ENCODE peak calls at places on chromosomes 16 and 17, in four cellular contexts. One of them, this sample, is unnamed.
A peak's percentile ranks its signal among the peaks of the same experiment; 100 is the strongest.

GRCh38 chr17:32342603-32343325 is 791 bp upstream of the C17orf75 start:
- DNase-seq in fibroblast of villous mesenchyme: no peak
- DNase-seq in prostate gland: no peak
- DNase-seq in neural crest cell: no peak
- DNase-seq in this sample: no peak

GRCh38 chr17:74452027-74452840 is 14.2 kb upstream of the CD300A start:
- DNase-seq in fibroblast of villous mesenchyme: no peak
- DNase-seq in prostate gland: no peak
- DNase-seq in neural crest cell: no peak
- DNase-seq in this sample: no peak

GRCh38 chr16:82152641-82153094 is 17.4 kb downstream of the MPHOSPH6 start:
- DNase-seq in fibroblast of villous mesenchyme: peak; percentile 99
- DNase-seq in prostate gland: peak; percentile 81
- DNase-seq in neural crest cell: no peak
- DNase-seq in this sample: no peak

GRCh38 chr17:82734987-82735866 is at the start of gene FN3K:
- DNase-seq in fibroblast of villous mesenchyme: peak; percentile 82
- DNase-seq in prostate gland: peak; percentile 40
- DNase-seq in neural crest cell: peak; percentile 50
- DNase-seq in this sample: peak; percentile 83

GRCh38 chr16:383326-384020 is 1.7 kb upstream of the PGAP6 start:
- DNase-seq in fibroblast of villous mesenchyme: no peak
- DNase-seq in prostate gland: peak; percentile 76
- DNase-seq in neural crest cell: no peak
- DNase-seq in this sample: no peak

GRCh38 chr17:82548681-82549303 is 29.3 kb downstream of the FOXK2 start:
- DNase-seq in fibroblast of villous mesenchyme: peak; percentile 73
- DNase-seq in prostate gland: no peak
- DNase-seq in neural crest cell: no peak
- DNase-seq in this sample: no peak

GRCh38 chr17:43784628-43785101 is 4.4 kb downstream of the CFAP97D1 start:
- DNase-seq in fibroblast of villous mesenchyme: peak; percentile 47
- DNase-seq in prostate gland: no peak
- DNase-seq in neural crest cell: no peak
- DNase-seq in this sample: no peak

GRCh38 chr17:31310260-31310659 is 3.6 kb downstream of the EVI2B start:
- DNase-seq in fibroblast of villous mesenchyme: no peak
- DNase-seq in prostate gland: no peak
- DNase-seq in neural crest cell: no peak
- DNase-seq in this sample: no peak

GRCh38 chr16:68079616-68080344 is 5.4 kb upstream of the NFATC3 start:
- DNase-seq in fibroblast of villous mesenchyme: peak; percentile 67
- DNase-seq in prostate gland: no peak
- DNase-seq in neural crest cell: no peak
- DNase-seq in this sample: peak; percentile 62

GRCh38 chr17:65121368-65121767 is 15.8 kb upstream of the RGS9 start:
- DNase-seq in fibroblast of villous mesenchyme: no peak
- DNase-seq in prostate gland: no peak
- DNase-seq in neural crest cell: no peak
- DNase-seq in this sample: no peak

GRCh38 chr16:88566158-88566557 is 4.0 kb upstream of the ZC3H18 start:
- DNase-seq in fibroblast of villous mesenchyme: peak; percentile 7
- DNase-seq in prostate gland: no peak
- DNase-seq in neural crest cell: no peak
- DNase-seq in this sample: no peak

GRCh38 chr17:78329263-78330059 is 30.4 kb downstream of the SOCS3 start:
- DNase-seq in fibroblast of villous mesenchyme: peak; percentile 72
- DNase-seq in prostate gland: no peak
- DNase-seq in neural crest cell: no peak
- DNase-seq in this sample: no peak

GRCh38 chr16:86926146-86926545 is 347.8 kb downstream of the FOXL1 start:
- DNase-seq in fibroblast of villous mesenchyme: no peak
- DNase-seq in prostate gland: no peak
- DNase-seq in neural crest cell: no peak
- DNase-seq in this sample: peak; percentile 56

GRCh38 chr16:69494993-69495392 is 70.6 kb downstream of the CYB5B start:
- DNase-seq in fibroblast of villous mesenchyme: peak; percentile 32
- DNase-seq in prostate gland: no peak
- DNase-seq in neural crest cell: peak; percentile 16
- DNase-seq in this sample: no peak

GRCh38 chr17:82353484-82353883 is 5.6 kb upstream of the TEX19 start:
- DNase-seq in fibroblast of villous mesenchyme: no peak
- DNase-seq in prostate gland: no peak
- DNase-seq in neural crest cell: no peak
- DNase-seq in this sample: no peak

GRCh38 chr16:82633964-82634600 is 7.3 kb downstream of the CDH13 start:
- DNase-seq in fibroblast of villous mesenchyme: no peak
- DNase-seq in prostate gland: peak; percentile 58
- DNase-seq in neural crest cell: peak; percentile 41
- DNase-seq in this sample: no peak

GRCh38 chr16:82231021-82231787 is 61.2 kb upstream of the MPHOSPH6 start:
- DNase-seq in fibroblast of villous mesenchyme: no peak
- DNase-seq in prostate gland: peak; percentile 27
- DNase-seq in neural crest cell: no peak
- DNase-seq in this sample: no peak

GRCh38 chr16:65044861-65045260 is 77.0 kb downstream of the CDH11 start:
- DNase-seq in fibroblast of villous mesenchyme: peak; percentile 48
- DNase-seq in prostate gland: no peak
- DNase-seq in neural crest cell: no peak
- DNase-seq in this sample: no peak

GRCh38 chr17:17130077-17130844 is 75.9 kb downstream of the PLD6 start:
- DNase-seq in fibroblast of villous mesenchyme: no peak
- DNase-seq in prostate gland: no peak
- DNase-seq in neural crest cell: no peak
- DNase-seq in this sample: no peak

GRCh38 chr17:75931062-75931461 is 9.8 kb downstream of the FBF1 start:
- DNase-seq in fibroblast of villous mesenchyme: no peak
- DNase-seq in prostate gland: no peak
- DNase-seq in neural crest cell: no peak
- DNase-seq in this sample: no peak

GRCh38 chr16:17266606-17267313 is 204.0 kb downstream of the XYLT1 start:
- DNase-seq in fibroblast of villous mesenchyme: no peak
- DNase-seq in prostate gland: no peak
- DNase-seq in neural crest cell: no peak
- DNase-seq in this sample: no peak

GRCh38 chr17:64212122-64212521 is 50.9 kb downstream of the TEX2 start:
- DNase-seq in fibroblast of villous mesenchyme: peak; percentile 91
- DNase-seq in prostate gland: no peak
- DNase-seq in neural crest cell: no peak
- DNase-seq in this sample: no peak

GRCh38 chr17:28675485-28675884 is 13.5 kb downstream of the SUPT6H start:
- DNase-seq in fibroblast of villous mesenchyme: no peak
- DNase-seq in prostate gland: no peak
- DNase-seq in neural crest cell: no peak
- DNase-seq in this sample: no peak

GRCh38 chr16:12767897-12768296 is 35.8 kb downstream of the CPPED1 start:
- DNase-seq in fibroblast of villous mesenchyme: no peak
- DNase-seq in prostate gland: no peak
- DNase-seq in neural crest cell: no peak
- DNase-seq in this sample: no peak

GRCh38 chr17:58706351-58707140 is 14.1 kb downstream of the RAD51C start:
- DNase-seq in fibroblast of villous mesenchyme: no peak
- DNase-seq in prostate gland: no peak
- DNase-seq in neural crest cell: no peak
- DNase-seq in this sample: no peak

GRCh38 chr17:64531955-64532371 is 25.2 kb downstream of the CEP95 start:
- DNase-seq in fibroblast of villous mesenchyme: no peak
- DNase-seq in prostate gland: no peak
- DNase-seq in neural crest cell: no peak
- DNase-seq in this sample: no peak

GRCh38 chr17:17204041-17204591 is 2.0 kb downstream of the PLD6 start:
- DNase-seq in fibroblast of villous mesenchyme: no peak
- DNase-seq in prostate gland: no peak
- DNase-seq in neural crest cell: no peak
- DNase-seq in this sample: no peak

GRCh38 chr16:73010150-73010676 is 37.7 kb downstream of the ZFHX3 start:
- DNase-seq in fibroblast of villous mesenchyme: no peak
- DNase-seq in prostate gland: no peak
- DNase-seq in neural crest cell: no peak
- DNase-seq in this sample: no peak

GRCh38 chr17:77637807-77638182 is 320.7 kb upstream of the TNRC6C start:
- DNase-seq in fibroblast of villous mesenchyme: no peak
- DNase-seq in prostate gland: no peak
- DNase-seq in neural crest cell: peak; percentile 36
- DNase-seq in this sample: peak; percentile 48

GRCh38 chr17:48478224-48479013 is 48.4 kb upstream of the SKAP1 start:
- DNase-seq in fibroblast of villous mesenchyme: no peak
- DNase-seq in prostate gland: no peak
- DNase-seq in neural crest cell: no peak
- DNase-seq in this sample: no peak

GRCh38 chr17:6279659-6280058 is 155.3 kb downstream of the AIPL1 start:
- DNase-seq in fibroblast of villous mesenchyme: no peak
- DNase-seq in prostate gland: peak; percentile 33
- DNase-seq in neural crest cell: no peak
- DNase-seq in this sample: peak; percentile 9

GRCh38 chr17:65741690-65742089 is 180.2 kb upstream of the AXIN2 start:
- DNase-seq in fibroblast of villous mesenchyme: no peak
- DNase-seq in prostate gland: no peak
- DNase-seq in neural crest cell: no peak
- DNase-seq in this sample: no peak

GRCh38 chr17:48748728-48749566 is 20.4 kb upstream of the HOXB13 start:
- DNase-seq in fibroblast of villous mesenchyme: no peak
- DNase-seq in prostate gland: no peak
- DNase-seq in neural crest cell: no peak
- DNase-seq in this sample: no peak

DNA sequence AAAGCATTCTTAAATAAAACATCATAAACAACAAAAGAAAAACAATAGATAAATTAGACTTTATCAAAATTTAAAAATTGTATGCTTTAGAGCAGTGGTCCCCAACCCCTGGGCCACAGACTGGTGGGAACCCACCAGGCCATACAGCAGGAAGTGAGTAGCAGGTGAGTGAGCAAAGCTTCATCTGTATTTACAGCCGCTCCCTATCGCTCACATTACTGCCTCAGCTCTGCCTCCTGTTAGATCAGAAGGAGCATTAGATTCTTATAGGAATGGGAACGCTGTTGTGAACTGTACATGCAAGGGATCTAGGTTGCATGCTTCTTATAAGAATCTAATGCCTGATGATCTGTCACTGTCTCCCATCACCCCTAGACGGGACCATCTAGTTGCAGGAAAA is 51.5 kb downstream of the GNAO1 start:
- DNase-seq in fibroblast of villous mesenchyme: no peak
- DNase-seq in prostate gland: no peak
- DNase-seq in neural crest cell: no peak
- DNase-seq in this sample: no peak
- TF ChIP-seq CTCF in fibroblast of villous mesenchyme: no peak
- TF ChIP-seq CTCF in prostate gland: no peak
- TF ChIP-seq CTCF in neural crest cell: no peak
- TF ChIP-seq CTCF in this sample: no peak

DNA sequence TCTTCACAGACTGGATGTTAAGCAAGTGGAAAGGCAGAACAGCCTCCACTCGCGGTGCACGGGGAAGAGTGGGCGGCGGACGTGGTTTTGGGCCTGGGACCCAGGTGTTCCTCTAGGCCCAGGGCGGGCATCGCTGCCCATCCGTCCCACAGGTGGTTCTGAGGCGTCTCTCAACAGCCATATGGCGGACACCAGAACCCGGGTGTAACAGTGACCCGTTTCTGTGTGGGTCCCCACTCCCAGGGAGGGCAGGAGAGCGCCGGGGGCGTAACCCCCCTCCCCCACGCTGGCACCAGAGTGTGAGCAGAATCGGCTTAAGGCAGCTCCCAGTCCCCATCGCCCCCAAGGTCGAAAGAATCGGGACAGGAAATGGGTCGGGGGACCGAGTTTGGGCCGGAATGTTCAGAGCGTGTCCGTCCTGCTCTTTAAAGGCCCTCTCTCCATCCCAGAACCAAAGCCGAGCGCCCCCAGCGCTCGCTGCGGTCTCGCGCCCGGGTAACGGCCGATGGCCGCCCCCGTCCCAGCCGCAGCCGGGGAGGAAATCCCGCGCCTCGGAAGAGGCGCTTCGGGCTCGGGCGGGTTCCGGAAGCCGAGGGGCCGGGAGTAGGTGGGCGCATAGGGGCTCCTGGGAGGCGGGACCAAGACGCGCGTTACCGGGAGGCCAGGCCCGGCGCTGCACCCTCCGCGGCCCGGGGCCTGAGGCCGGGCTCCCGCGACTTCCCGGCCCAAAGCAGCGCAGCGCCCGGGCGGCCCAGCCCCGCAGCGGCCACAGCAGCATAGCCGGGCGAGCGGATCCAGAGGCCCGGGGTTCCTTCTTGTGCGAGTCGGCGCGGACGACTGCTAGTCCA is at the start of gene TK2:
- DNase-seq in fibroblast of villous mesenchyme: peak; percentile 73
- DNase-seq in prostate gland: peak; percentile 44
- DNase-seq in neural crest cell: peak; percentile 51
- DNase-seq in this sample: peak; percentile 72
- TF ChIP-seq CTCF in fibroblast of villous mesenchyme: peak; percentile 9
- TF ChIP-seq CTCF in prostate gland: peak; percentile 26
- TF ChIP-seq CTCF in neural crest cell: no peak
- TF ChIP-seq CTCF in this sample: no peak

DNA sequence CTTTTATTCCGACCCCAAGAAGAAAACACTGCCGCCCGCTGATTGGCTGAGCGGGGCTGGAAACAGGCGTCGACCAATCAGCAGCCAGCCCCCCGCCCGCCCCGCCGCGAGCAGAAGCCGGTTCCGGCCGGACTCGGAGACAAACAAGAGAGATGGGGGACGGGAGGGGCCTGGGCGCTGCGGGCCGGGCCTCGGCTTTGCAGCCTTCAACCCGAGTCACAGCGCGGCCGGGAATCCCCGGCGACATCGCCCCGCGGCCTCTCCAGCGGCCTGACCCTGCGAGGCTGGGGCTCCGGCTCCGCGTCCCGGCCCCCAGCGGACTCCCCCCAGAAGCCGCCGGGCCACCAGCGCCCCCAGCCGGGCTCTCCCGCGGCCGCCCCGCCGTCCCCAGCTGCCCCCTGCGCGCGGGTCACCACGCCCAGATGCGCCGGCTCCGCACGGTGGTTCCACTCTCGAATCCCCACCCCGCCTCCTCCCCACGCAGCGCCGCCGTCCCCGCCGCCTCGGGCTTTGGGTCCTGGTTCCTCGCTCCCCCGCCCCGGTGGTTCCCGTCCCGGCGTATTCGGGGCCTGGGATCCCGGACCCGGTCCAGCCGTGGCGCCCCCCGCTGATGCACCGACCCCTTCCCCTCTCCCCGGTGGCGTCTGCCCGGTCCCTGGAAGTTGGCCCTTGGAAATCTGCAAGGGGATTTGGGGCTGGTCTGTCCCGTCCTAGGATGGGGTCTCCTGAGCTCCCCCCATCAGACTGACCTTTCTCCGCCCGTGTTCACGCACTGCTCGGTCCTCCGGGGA is 417 bp upstream of the SLC43A2 start:
- DNase-seq in fibroblast of villous mesenchyme: peak; percentile 92
- DNase-seq in prostate gland: peak; percentile 94
- DNase-seq in neural crest cell: peak; percentile 89
- DNase-seq in this sample: peak; percentile 94
- TF ChIP-seq CTCF in fibroblast of villous mesenchyme: peak; percentile 16
- TF ChIP-seq CTCF in prostate gland: peak; percentile 59
- TF ChIP-seq CTCF in neural crest cell: peak; percentile 41
- TF ChIP-seq CTCF in this sample: no peak

DNA sequence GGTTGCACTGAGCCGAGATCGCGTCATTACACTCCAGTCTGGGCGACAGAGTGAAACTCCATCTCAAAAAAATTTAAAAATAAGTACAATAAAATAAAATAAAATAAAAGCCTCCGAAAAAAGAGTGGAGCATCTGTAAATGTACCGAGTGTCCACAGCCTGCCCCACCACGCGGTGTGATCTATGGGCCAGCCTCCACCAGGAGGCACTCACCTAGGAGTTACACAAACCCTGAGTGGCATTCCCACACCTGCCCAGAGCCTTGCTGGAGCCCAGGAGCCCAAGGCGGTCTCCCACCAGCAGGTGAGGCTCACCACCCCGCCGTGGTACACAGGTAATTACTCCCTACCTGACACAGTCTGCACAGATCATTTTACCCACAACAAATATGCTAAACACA is 183.2 kb downstream of the ZNF423 start:
- DNase-seq in fibroblast of villous mesenchyme: no peak
- DNase-seq in prostate gland: no peak
- DNase-seq in neural crest cell: no peak
- DNase-seq in this sample: no peak
- TF ChIP-seq CTCF in fibroblast of villous mesenchyme: no peak
- TF ChIP-seq CTCF in prostate gland: no peak
- TF ChIP-seq CTCF in neural crest cell: peak; percentile 26
- TF ChIP-seq CTCF in this sample: no peak

This sample was measured in nephron progenitor cell.